ENCODE peak calls at places on chromosomes 7 and 10, in four cellular contexts. N is breast epithelium, J is spleen, K is heart left ventricle. E is an unnamed sample.

GRCh38 chr7:28625446-28625845 is 213.1 kb downstream of the CREB5 start:
- DNase-seq in N (no peak), K (no peak), J (no peak), E (no peak)

GRCh38 chr10:97079454-97079853 is 106.3 kb downstream of the SLIT1 start:
- DNase-seq in N (no peak), J (no peak), K (no peak), E (no peak)

GRCh38 chr10:104333037-104333727 is 5.1 kb downstream of the ITPRIP start:
- DNase-seq in K (no peak), N (no peak), J (peak; percentile 77), E (no peak)

GRCh38 chr10:76492026-76492425 is 1060.6 kb downstream of the LRMDA start:
- DNase-seq in K (no peak), J (no peak), N (no peak), E (no peak)

GRCh38 chr7:47596502-47597202 is 14.7 kb upstream of the TNS3 start:
- DNase-seq in N (no peak), J (no peak), K (peak; percentile 62), E (no peak)

GRCh38 chr7:45649560-45650346 is 75.6 kb downstream of the ADCY1 start:
- DNase-seq in N (no peak), K (no peak), J (no peak), E (no peak)

GRCh38 chr7:23000597-23001360 is 13.2 kb downstream of the HYCC1 start:
- DNase-seq in K (no peak), J (no peak), N (no peak), E (peak; percentile 30)

GRCh38 chr7:98360221-98361124 is 40.4 kb downstream of the BAIAP2L1 start:
- DNase-seq in K (no peak), N (no peak), J (peak; percentile 51), E (no peak)

GRCh38 chr10:101321073-101321472 is 32.9 kb upstream of the BTRC start:
- DNase-seq in K (no peak), J (no peak), N (no peak), E (no peak)

GRCh38 chr7:17408245-17408903 is 109.9 kb downstream of the AHR start:
- DNase-seq in J (no peak), N (peak; percentile 53), K (no peak), E (no peak)

GRCh38 chr7:77736991-77737390 is 40.7 kb downstream of the RSBN1L start:
- DNase-seq in J (no peak), K (no peak), N (no peak), E (no peak)

GRCh38 chr10:125001313-125002043 is 59.6 kb downstream of the ZRANB1 start:
- DNase-seq in N (peak; percentile 24), J (peak; percentile 54), K (peak; percentile 44), E (peak; percentile 5)

GRCh38 chr7:92678291-92678920 is 88.2 kb upstream of the FAM133B start:
- DNase-seq in N (no peak), J (no peak), K (no peak), E (no peak)

GRCh38 chr7:99386584-99387238 is 12.2 kb downstream of the ARPC1B start:
- DNase-seq in N (no peak), K (no peak), J (no peak), E (peak; percentile 28)
- H3K36me3 ChIP-seq in N (no peaks in the 10 kb centered on the region), K (peaks cover 59% of the 10 kb centered on the region), J (peaks cover 70% of the 10 kb centered on the region), E (peaks cover 31% of the 10 kb centered on the region)

DNA sequence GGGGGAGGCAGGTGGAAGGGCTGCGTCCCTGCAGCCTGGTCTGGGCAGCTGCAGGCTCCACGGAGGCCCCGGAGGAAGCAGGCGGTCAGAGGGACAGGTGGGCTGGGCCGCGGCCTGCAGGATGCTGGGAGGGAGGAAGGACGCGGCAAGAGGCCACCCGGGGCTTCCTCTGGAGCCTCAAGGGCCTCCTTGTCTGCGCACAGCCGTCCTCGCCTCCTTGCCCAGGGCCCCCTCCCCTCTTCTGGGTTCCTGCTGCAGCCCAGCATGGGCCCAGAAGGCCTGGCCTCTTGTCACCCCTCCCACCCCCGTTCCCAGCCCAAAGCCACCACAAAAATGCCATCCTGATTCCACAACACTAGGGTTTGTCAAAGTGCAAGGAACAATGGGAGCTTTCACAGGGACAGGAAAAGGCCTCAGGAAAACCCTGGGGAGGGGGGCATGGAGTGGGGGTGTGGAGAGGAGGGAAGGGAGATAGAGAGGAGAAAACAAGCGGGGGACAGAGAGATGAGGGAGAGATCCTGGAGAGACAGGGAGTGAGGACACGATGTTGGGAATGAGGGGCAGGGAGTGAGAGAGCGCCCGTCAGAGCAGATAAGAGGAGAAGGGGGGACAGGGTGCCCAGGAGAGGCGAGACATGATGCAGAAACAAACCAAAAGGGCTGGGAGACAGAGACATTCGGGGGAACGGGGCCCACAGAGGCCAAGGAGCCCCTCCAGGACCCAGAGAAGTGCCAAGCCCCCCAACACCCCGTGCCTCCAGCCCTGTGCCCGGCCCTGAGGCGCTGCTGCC is 41.8 kb downstream of the ZCCHC24 start:
- DNase-seq in J (peak; percentile 83), K (peak; percentile 80), N (peak; percentile 70), E (no peak)
- H3K4me3 ChIP-seq in J (no peak overlapping the region), K (peak overlapping the region; percentile 8), N (no peak overlapping the region), E (no peak overlapping the region)

GRCh38 chr10:62054825-62055224 is 153.3 kb downstream of the ARID5B start:
- DNase-seq in K (no peak), N (no peak), J (no peak), E (no peak)
- H3K4me1 ChIP-seq in K (peaks cover 41% of the 10 kb centered on the region), N (no peaks in the 10 kb centered on the region), J (peaks cover 76% of the 10 kb centered on the region), E (peaks cover 33% of the 10 kb centered on the region)

GRCh38 chr7:133298080-133298479 is 45.2 kb downstream of the EXOC4 start:
- DNase-seq in J (no peak), N (no peak), K (no peak), E (no peak)
- H3K36me3 ChIP-seq in J (no peaks in the 10 kb centered on the region), N (no peaks in the 10 kb centered on the region), K (no peaks in the 10 kb centered on the region), E (no peaks in the 10 kb centered on the region)

GRCh38 chr10:102462512-102463054 is 11.2 kb upstream of the C10orf95 start:
- DNase-seq in J (no peak), N (no peak), K (no peak), E (no peak)
- H3K4me3 ChIP-seq in J (no peak overlapping the region), N (no peak overlapping the region), K (peak overlapping the region; percentile 3), E (no peak overlapping the region)

GRCh38 chr7:44470080-44470479 is 20.4 kb downstream of the NUDCD3 start:
- DNase-seq in J (no peak), N (no peak), K (no peak), E (no peak)

GRCh38 chr7:44470628-44471245 is 19.7 kb downstream of the NUDCD3 start:
- DNase-seq in K (no peak), J (no peak), N (no peak), E (no peak)

GRCh38 chr7:44473295-44473694 is 17.2 kb downstream of the NUDCD3 start:
- DNase-seq in K (no peak), N (no peak), J (no peak), E (no peak)

GRCh38 chr7:44471850-44472249 is 18.6 kb downstream of the NUDCD3 start:
- DNase-seq in N (no peak), J (no peak), K (no peak), E (no peak)

GRCh38 chr7:44471436-44471835 is 19.0 kb downstream of the NUDCD3 start:
- DNase-seq in N (no peak), J (no peak), K (no peak), E (no peak)
- H3K4me1 ChIP-seq in N (no peaks in the 10 kb centered on the region), J (peaks cover 15% of the 10 kb centered on the region), K (peaks cover 5% of the 10 kb centered on the region), E (peaks cover 4% of the 10 kb centered on the region)

GRCh38 chr7:141587304-141587703 is 36.1 kb downstream of the AGK start:
- DNase-seq in K (no peak), J (no peak), N (no peak), E (no peak)
- H3K36me3 ChIP-seq in K (no peaks in the 10 kb centered on the region), J (no peaks in the 10 kb centered on the region), N (no peaks in the 10 kb centered on the region), E (peaks cover 4% of the 10 kb centered on the region)

GRCh38 chr10:109898666-109899577 is 24.4 kb downstream of the XPNPEP1 start:
- DNase-seq in K (no peak), J (no peak), N (no peak), E (no peak)

GRCh38 chr10:109898007-109898406 is 25.3 kb downstream of the XPNPEP1 start:
- DNase-seq in N (no peak), J (no peak), K (no peak), E (no peak)

GRCh38 chr10:109895848-109896247 is 27.5 kb downstream of the XPNPEP1 start:
- DNase-seq in K (no peak), N (no peak), J (no peak), E (no peak)

GRCh38 chr10:109902992-109903947 is 20.0 kb downstream of the XPNPEP1 start:
- DNase-seq in K (no peak), J (no peak), N (no peak), E (no peak)

DNA sequence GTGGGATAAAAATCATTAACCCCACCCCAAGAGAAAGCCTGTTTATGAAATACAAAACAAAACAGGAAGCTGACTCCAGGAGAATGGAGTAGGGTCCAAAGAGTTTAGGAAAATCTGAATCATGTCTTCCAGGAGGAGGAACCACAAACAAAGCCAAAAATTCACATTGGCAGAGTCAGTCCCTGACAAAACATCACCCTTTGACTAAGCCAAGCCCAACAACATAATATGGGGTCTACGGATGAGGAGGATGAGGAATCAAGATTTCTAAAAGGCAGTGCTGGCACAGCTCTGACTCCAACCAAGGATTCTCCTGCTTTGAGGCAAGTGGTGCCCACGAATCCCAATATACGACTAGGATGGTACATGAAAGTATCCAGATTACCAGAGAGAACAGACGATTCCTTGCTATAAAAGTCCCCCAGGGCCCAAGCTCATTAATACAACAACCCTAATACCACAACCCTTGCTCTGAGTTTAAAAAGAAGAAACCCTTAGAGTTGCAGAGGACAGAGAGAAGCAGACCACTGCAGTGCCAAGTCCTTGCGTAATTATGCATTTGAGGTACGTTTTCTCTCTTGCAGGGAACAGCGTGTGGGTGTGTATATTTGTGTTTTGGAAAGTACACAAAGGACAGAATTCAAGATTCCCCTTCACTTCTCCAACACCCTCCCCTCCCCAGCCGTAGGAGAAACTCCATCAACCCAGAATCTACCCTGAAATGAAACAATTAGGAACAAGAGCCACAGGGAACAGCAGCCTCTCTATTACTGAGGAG is 23.5 kb downstream of the XPNPEP1 start:
- DNase-seq in J (no peak), K (no peak), N (peak; percentile 68), E (no peak)
- H3K4me3 ChIP-seq in J (no peak overlapping the region), K (no peak overlapping the region), N (no peak overlapping the region), E (no peak overlapping the region)

GRCh38 chr7:82413237-82413636 is 30.3 kb downstream of the CACNA2D1 start:
- DNase-seq in K (no peak), J (no peak), N (no peak), E (peak; percentile 68)
- H3K4me1 ChIP-seq in K (no peaks in the 10 kb centered on the region), J (no peaks in the 10 kb centered on the region), N (no peaks in the 10 kb centered on the region), E (no peaks in the 10 kb centered on the region)

E was measured in HAP-1.